ENCODE peak calls at places on chromosomes 12 and 14, in six cellular contexts. T is IMR-90, P is mesenchymal stem cell, Y is H9, R is trophoblast cell, H is H1. F is an unnamed sample.

GRCh38 chr12:84572186-84572585 is 340.4 kb downstream of the SLC6A15 start:
- DNase-seq in T (no peak), R (no peak), P (no peak), H (no peak), Y (no peak), F (no peak)

GRCh38 chr14:33229269-33229924 is 290.7 kb downstream of the NPAS3 start:
- DNase-seq in T (no peak), H (no peak), P (peak), R (no peak), Y (no peak), F (no peak)

GRCh38 chr14:22378181-22378580 is 210.8 kb downstream of the DAD1 start:
- DNase-seq in H (no peak), T (no peak), P (no peak), Y (no peak), R (no peak), F (no peak)

GRCh38 chr12:1083086-1083887 is 92.3 kb downstream of the ERC1 start:
- DNase-seq in H (no peak), T (no peak), P (peak), Y (peak), R (peak), F (no peak)

GRCh38 chr12:76303989-76304460 is 44.2 kb downstream of the BBS10 start:
- DNase-seq in Y (no peak), H (no peak), P (no peak), T (peak), R (no peak), F (no peak)

GRCh38 chr12:79763748-79764452 is 73.1 kb upstream of the PAWR start:
- DNase-seq in T (no peak), R (no peak), P (no peak), Y (no peak), H (no peak), F (no peak)

GRCh38 chr14:100202712-100203111 is 36.2 kb upstream of the YY1 start:
- DNase-seq in P (no peak), T (no peak), H (no peak), R (no peak), Y (no peak), F (no peak)

GRCh38 chr12:57156701-57157403 is 9.4 kb upstream of the LRP1-AS start:
- DNase-seq in R (no peak), P (no peak), H (no peak), T (no peak), Y (no peak), F (no peak)

GRCh38 chr14:103116645-103117044 is 6.6 kb upstream of the TNFAIP2 start:
- DNase-seq in P (no peak), H (no peak), R (peak), T (no peak), Y (no peak), F (no peak)

GRCh38 chr12:105982022-105982421 is 156.7 kb downstream of the NUAK1 start:
- DNase-seq in H (no peak), Y (no peak), P (peak), T (no peak), R (no peak), F (no peak)

GRCh38 chr12:105978686-105979085 is 160.1 kb downstream of the NUAK1 start:
- DNase-seq in H (no peak), Y (no peak), T (no peak), R (no peak), P (peak), F (no peak)

GRCh38 chr12:105978276-105978675 is 160.5 kb downstream of the NUAK1 start:
- DNase-seq in P (peak), R (peak), Y (no peak), T (no peak), H (no peak), F (no peak)

GRCh38 chr12:105980048-105980447 is 158.7 kb downstream of the NUAK1 start:
- DNase-seq in P (no peak), H (no peak), Y (no peak), R (no peak), T (no peak), F (no peak)

GRCh38 chr12:105980533-105980932 is 158.2 kb downstream of the NUAK1 start:
- DNase-seq in Y (peak), R (no peak), T (no peak), H (no peak), P (no peak), F (no peak)
- H2AFZ ChIP-seq in Y (no peak), R (no peak), T (no peak), H (no peak), P (no peak), F (no peak)

GRCh38 chr12:46438719-46439319 is 66.2 kb upstream of the SLC38A2 start:
- DNase-seq in R (no peak), Y (no peak), P (no peak), H (no peak), T (no peak), F (no peak)

GRCh38 chr12:46442239-46442638 is 69.7 kb upstream of the SLC38A2 start:
- DNase-seq in H (no peak), T (peak), R (no peak), Y (no peak), P (peak), F (no peak)

GRCh38 chr12:46438256-46438655 is 65.7 kb upstream of the SLC38A2 start:
- DNase-seq in R (no peak), Y (no peak), P (no peak), T (peak), H (no peak), F (no peak)

GRCh38 chr12:46437411-46437810 is 64.8 kb upstream of the SLC38A2 start:
- DNase-seq in Y (no peak), H (no peak), R (no peak), P (no peak), T (no peak), F (no peak)

DNA sequence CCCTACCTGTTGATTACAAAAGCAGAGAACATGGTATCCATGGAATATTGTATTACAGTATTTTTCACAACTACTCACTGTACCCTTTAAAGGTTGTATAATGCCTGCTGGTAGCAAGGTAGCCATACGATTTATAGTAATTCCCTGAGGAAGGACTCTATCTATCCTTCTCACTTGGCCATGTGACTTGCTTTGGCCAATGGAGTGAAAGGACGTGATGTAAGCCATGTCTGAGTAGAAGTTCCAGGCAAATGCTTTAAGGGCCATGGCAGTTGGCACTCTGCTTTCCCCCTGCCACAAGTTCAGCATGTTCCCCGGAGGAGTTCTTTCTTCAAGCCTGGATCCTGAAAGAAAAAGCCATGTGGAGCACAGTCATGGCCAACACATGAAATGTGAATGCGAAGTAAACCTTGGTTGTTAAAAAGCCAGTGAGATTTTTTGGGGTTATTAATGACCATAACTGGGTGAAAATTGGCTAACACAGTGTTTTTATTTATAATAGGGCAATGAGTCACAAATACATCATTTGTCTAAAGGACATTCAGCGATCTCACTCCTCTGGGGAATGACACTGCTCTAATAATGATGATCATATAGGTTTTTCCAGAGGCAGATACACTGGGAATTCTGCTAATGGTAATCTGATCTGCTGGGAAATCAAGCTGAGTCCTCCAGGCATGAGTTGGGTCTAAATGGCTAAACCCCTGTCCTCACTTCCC is 67.4 kb upstream of the SLC38A2 start:
- DNase-seq in R (no peak), H (no peak), Y (no peak), P (peak), T (peak), F (no peak)
- H3K23ac ChIP-seq in R (no peak), H (no peak), Y (no peak), P (no peak), T (peak), F (no peak)

GRCh38 chr12:105281694-105282049 is 45.7 kb upstream of the APPL2 start:
- DNase-seq in R (no peak), P (no peak), Y (no peak), H (no peak), T (no peak), F (no peak)
- H2AFZ ChIP-seq in R (no peak), P (no peak), Y (no peak), H (peak), T (no peak), F (no peak)

GRCh38 chr12:132887513-132888341 is at the start of gene CHFR:
- DNase-seq in P (peak), H (peak), T (peak), R (peak), Y (peak), F (peak)
- H3K23ac ChIP-seq in P (no peak), H (peak), T (peak), R (no peak), Y (peak), F (no peak)